ENCODE peak calls at places on chromosomes 1 and 21, in nine cellular contexts. S is CD8-positive, alpha-beta memory T cell; Q is neural progenitor cell; R is heart right ventricle; W is GM12865; D is tibial artery; N is heart left ventricle; A is Caco-2; I is gastrocnemius medialis. Z is an unnamed sample.

GRCh38 chr1:223141021-223141420 is 2.0 kb downstream of the TLR5 start:
- DNase-seq in S (no peak), Q (peak), R (no peak), W (no peak), D (no peak), N (no peak), A (no peak), I (no peak), Z (no peak)

GRCh38 chr1:16171314-16172223 is 15.7 kb upstream of the EPHA2 start:
- DNase-seq in S (no peak), Q (no peak), R (no peak), W (no peak), D (no peak), N (no peak), A (no peak), I (no peak), Z (no peak)

GRCh38 chr1:110597966-110598365 is 8.2 kb downstream of the KCNA2 start:
- DNase-seq in S (no peak), Q (no peak), R (no peak), W (no peak), D (no peak), N (no peak), A (no peak), I (no peak), Z (no peak)

GRCh38 chr1:101190441-101190840 is 46.4 kb upstream of the S1PR1 start:
- DNase-seq in S (no peak), Q (no peak), R (no peak), W (no peak), D (no peak), N (no peak), A (no peak), I (no peak), Z (no peak)

GRCh38 chr1:16174261-16174871 is 18.5 kb upstream of the EPHA2 start:
- DNase-seq in S (no peak), Q (peak), R (no peak), W (no peak), D (no peak), N (no peak), A (no peak), I (no peak), Z (no peak)

GRCh38 chr21:18548249-18548648 is 144.7 kb upstream of the TMPRSS15 start:
- DNase-seq in S (no peak), Q (no peak), R (no peak), W (no peak), D (no peak), N (no peak), A (no peak), I (no peak), Z (no peak)

GRCh38 chr1:229452956-229453801 is 19.3 kb upstream of the ACTA1 start:
- DNase-seq in S (no peak), Q (peak), R (no peak), W (peak), D (no peak), N (no peak), A (peak), I (no peak), Z (no peak)

GRCh38 chr1:205344010-205344808 is 12.5 kb downstream of the KLHDC8A start:
- DNase-seq in S (no peak), Q (peak), R (no peak), W (no peak), D (no peak), N (no peak), A (peak), I (no peak), Z (no peak)

GRCh38 chr1:205261946-205262668 is 34.4 kb downstream of the TMCC2 start:
- DNase-seq in S (no peak), Q (no peak), R (no peak), W (no peak), D (no peak), N (no peak), A (no peak), I (no peak), Z (no peak)

GRCh38 chr1:42674214-42674613 is 8.0 kb upstream of the YBX1 start:
- DNase-seq in S (no peak), Q (no peak), R (no peak), W (no peak), D (no peak), N (no peak), A (no peak), I (no peak), Z (no peak)

GRCh38 chr1:176789571-176790090 is 326.7 kb downstream of the PAPPA2 start:
- DNase-seq in S (no peak), Q (no peak), R (no peak), W (no peak), D (no peak), N (no peak), A (no peak), I (no peak), Z (no peak)

GRCh38 chr21:45540601-45540970 is 1.7 kb downstream of the SLC19A1 start:
- DNase-seq in S (no peak), Q (no peak), R (no peak), W (no peak), D (no peak), N (no peak), A (no peak), I (no peak), Z (peak)

GRCh38 chr1:156082111-156083091 is at the start of gene MEX3A:
- DNase-seq in S (peak), Q (peak), R (peak), W (peak), D (peak), N (peak), A (peak), I (peak), Z (no peak)

GRCh38 chr1:182189535-182190066 is 128.1 kb upstream of the ZNF648 start:
- DNase-seq in S (no peak), Q (peak), R (no peak), W (peak), D (no peak), N (no peak), A (no peak), I (no peak), Z (no peak)

GRCh38 chr1:243851129-243851756 is 1.2 kb upstream of the AKT3 start:
- DNase-seq in S (no peak), Q (no peak), R (no peak), W (peak), D (no peak), N (no peak), A (peak), I (peak), Z (peak)

GRCh38 chr1:194372266-194372665 is 1185.9 kb upstream of the B3GALT2 start:
- DNase-seq in S (no peak), Q (no peak), R (no peak), W (no peak), D (no peak), N (no peak), A (no peak), I (no peak), Z (no peak)

GRCh38 chr1:227934476-227935313 is 13.0 kb downstream of the WNT9A start:
- DNase-seq in S (peak), Q (no peak), R (no peak), W (no peak), D (peak), N (peak), A (no peak), I (peak), Z (peak)

GRCh38 chr1:171457412-171457811 is 27.9 kb upstream of the PRRC2C start:
- DNase-seq in S (no peak), Q (peak), R (no peak), W (no peak), D (no peak), N (no peak), A (no peak), I (no peak), Z (no peak)

GRCh38 chr1:97621955-97622354 is 298.9 kb downstream of the DPYD start:
- DNase-seq in S (no peak), Q (no peak), R (no peak), W (no peak), D (no peak), N (no peak), A (no peak), I (no peak), Z (no peak)

GRCh38 chr21:42835611-42836401 is 43.5 kb downstream of the WDR4 start:
- DNase-seq in S (no peak), Q (no peak), R (no peak), W (no peak), D (no peak), N (no peak), A (no peak), I (no peak), Z (no peak)

GRCh38 chr1:15454256-15454655 is 2.3 kb upstream of the CELA2A start:
- DNase-seq in S (no peak), Q (no peak), R (no peak), W (no peak), D (no peak), N (no peak), A (no peak), I (no peak), Z (no peak)

GRCh38 chr1:74690909-74691308 is 17.3 kb upstream of the ERICH3 start:
- DNase-seq in S (no peak), Q (no peak), R (no peak), W (no peak), D (no peak), N (no peak), A (no peak), I (no peak), Z (no peak)

GRCh38 chr1:99334991-99335390 is 70.7 kb downstream of the PLPPR4 start:
- DNase-seq in S (no peak), Q (no peak), R (no peak), W (no peak), D (no peak), N (no peak), A (no peak), I (no peak), Z (no peak)

GRCh38 chr1:194629011-194629410 is 1442.6 kb upstream of the B3GALT2 start:
- DNase-seq in S (no peak), Q (no peak), R (no peak), W (no peak), D (no peak), N (no peak), A (no peak), I (no peak), Z (no peak)

GRCh38 chr1:244674446-244674845 is 21.5 kb downstream of the DESI2 start:
- DNase-seq in S (no peak), Q (no peak), R (no peak), W (no peak), D (no peak), N (no peak), A (no peak), I (no peak), Z (no peak)

GRCh38 chr1:207963429-207964194 is 52.7 kb upstream of the CD34 start:
- DNase-seq in S (peak), Q (peak), R (peak), W (peak), D (peak), N (peak), A (peak), I (peak), Z (no peak)

GRCh38 chr1:59504281-59504680 is 207.4 kb downstream of the FGGY start:
- DNase-seq in S (no peak), Q (no peak), R (no peak), W (no peak), D (no peak), N (no peak), A (no peak), I (no peak), Z (no peak)

GRCh38 chr1:109267743-109268300 is 15.1 kb downstream of the PSRC1 start:
- DNase-seq in S (no peak), Q (no peak), R (no peak), W (no peak), D (no peak), N (no peak), A (no peak), I (no peak), Z (no peak)

GRCh38 chr1:24892188-24893153 is 37.6 kb downstream of the RUNX3 start:
- DNase-seq in S (no peak), Q (no peak), R (no peak), W (no peak), D (peak), N (no peak), A (no peak), I (no peak), Z (peak)

GRCh38 chr1:29519733-29520132 is 283.4 kb downstream of the PTPRU start:
- DNase-seq in S (no peak), Q (no peak), R (no peak), W (no peak), D (peak), N (no peak), A (no peak), I (no peak), Z (peak)

GRCh38 chr1:167913895-167914502 is at the start of gene ADCY10:
- DNase-seq in S (no peak), Q (no peak), R (no peak), W (no peak), D (no peak), N (no peak), A (no peak), I (no peak), Z (no peak)

GRCh38 chr1:66539491-66539890 is 5.5 kb downstream of the SGIP1 start:
- DNase-seq in S (no peak), Q (no peak), R (no peak), W (no peak), D (no peak), N (no peak), A (no peak), I (no peak), Z (no peak)

GRCh38 chr1:245209658-245210415 is 55.1 kb downstream of the KIF26B start:
- DNase-seq in S (no peak), Q (no peak), R (no peak), W (no peak), D (no peak), N (no peak), A (no peak), I (no peak), Z (no peak)

GRCh38 chr1:152777510-152778137 is 2.7 kb downstream of the LCE1F start:
- DNase-seq in S (no peak), Q (no peak), R (no peak), W (peak), D (no peak), N (no peak), A (peak), I (no peak), Z (no peak)

GRCh38 chr1:38746966-38747600 is 112.5 kb downstream of the RRAGC start:
- DNase-seq in S (no peak), Q (peak), R (no peak), W (no peak), D (no peak), N (no peak), A (no peak), I (no peak), Z (no peak)

GRCh38 chr1:64212023-64212422 is 8.6 kb downstream of the UBE2U start:
- DNase-seq in S (no peak), Q (no peak), R (no peak), W (no peak), D (no peak), N (no peak), A (no peak), I (no peak), Z (no peak)

GRCh38 chr1:41622859-41623732 is 138.6 kb upstream of the EDN2 start:
- DNase-seq in S (no peak), Q (no peak), R (no peak), W (peak), D (peak), N (no peak), A (no peak), I (no peak), Z (no peak)

GRCh38 chr1:100643430-100644196 is 75.9 kb upstream of the VCAM1 start:
- DNase-seq in S (no peak), Q (no peak), R (no peak), W (no peak), D (no peak), N (no peak), A (no peak), I (no peak), Z (no peak)

GRCh38 chr1:91129017-91129416 is 107.2 kb upstream of the ZNF644 start:
- DNase-seq in S (no peak), Q (no peak), R (no peak), W (no peak), D (no peak), N (no peak), A (no peak), I (no peak), Z (no peak)
- H3K4me3 ChIP-seq in S (no peak), Q (no peak), R (no peak), W (no peak), D (no peak), N (no peak), A (no peak), I (no peak), Z (no peak)

GRCh38 chr1:19685994-19686393 is 21.3 kb downstream of the HTR6 start:
- DNase-seq in S (no peak), Q (no peak), R (no peak), W (no peak), D (no peak), N (no peak), A (no peak), I (no peak), Z (no peak)
- H3K4me3 ChIP-seq in S (no peak), Q (no peak), R (no peak), W (no peak), D (no peak), N (no peak), A (no peak), I (no peak), Z (no peak)

GRCh38 chr21:16422702-16423101 is 692.9 kb downstream of the USP25 start:
- DNase-seq in S (no peak), Q (no peak), R (no peak), W (no peak), D (no peak), N (no peak), A (no peak), I (no peak), Z (no peak)
- H3K4me3 ChIP-seq in S (no peak), Q (no peak), R (no peak), W (no peak), D (no peak), N (peak), A (no peak), I (peak), Z (no peak)

GRCh38 chr1:89566761-89567174 is 42.1 kb downstream of the LRRC8B start:
- DNase-seq in S (no peak), Q (peak), R (peak), W (no peak), D (no peak), N (peak), A (no peak), I (peak), Z (no peak)
- H3K4me3 ChIP-seq in S (no peak), Q (peak), R (no peak), W (no peak), D (no peak), N (peak), A (no peak), I (peak), Z (no peak)

GRCh38 chr1:183871568-183871967 is 66.6 kb downstream of the RGL1 start:
- DNase-seq in S (no peak), Q (no peak), R (no peak), W (no peak), D (no peak), N (no peak), A (no peak), I (no peak), Z (no peak)

GRCh38 chr1:183872406-183872805 is 67.5 kb downstream of the RGL1 start:
- DNase-seq in S (no peak), Q (no peak), R (no peak), W (no peak), D (no peak), N (no peak), A (no peak), I (no peak), Z (no peak)

GRCh38 chr1:183869671-183870070 is 64.8 kb downstream of the RGL1 start:
- DNase-seq in S (no peak), Q (no peak), R (no peak), W (no peak), D (no peak), N (no peak), A (no peak), I (no peak), Z (no peak)

GRCh38 chr1:183870351-183871077 is 65.6 kb downstream of the RGL1 start:
- DNase-seq in S (no peak), Q (no peak), R (peak), W (no peak), D (peak), N (peak), A (no peak), I (peak), Z (no peak)

GRCh38 chr1:183871142-183871541 is 66.2 kb downstream of the RGL1 start:
- DNase-seq in S (no peak), Q (peak), R (no peak), W (peak), D (no peak), N (no peak), A (no peak), I (no peak), Z (no peak)
- H3K4me3 ChIP-seq in S (no peak), Q (no peak), R (no peak), W (no peak), D (no peak), N (no peak), A (no peak), I (no peak), Z (no peak)

Z was measured in RWPE2.